ENCODE peak calls at places on chromosomes 13 and 19, in six cellular contexts. C is CD8-positive, alpha-beta T cell; M is adrenal gland; B is fibroblast of lung; Y is mammary epithelial cell; L is aorta. Q is an unnamed sample. For H3K36me3, the result is how much of the 10 kb centered on the place peaks cover.

GRCh38 chr13:49357694-49358093 is 86.2 kb downstream of the CAB39L start:
- DNase-seq in M (no peak), Y (no peak), C (no peak), B (peak), L (no peak), Q (no peak)

GRCh38 chr19:4083677-4084546 is 17.2 kb upstream of the ZBTB7A start:
- DNase-seq in Y (no peak), M (no peak), L (no peak), B (no peak), C (peak), Q (peak)

GRCh38 chr19:5074418-5074817 is 105.5 kb downstream of the KDM4B start:
- DNase-seq in B (no peak), C (no peak), Y (no peak), L (no peak), M (no peak), Q (no peak)

GRCh38 chr13:24631922-24632321 is 48.3 kb upstream of the ATP12A start:
- DNase-seq in Y (no peak), L (no peak), B (no peak), M (no peak), C (no peak), Q (no peak)

GRCh38 chr13:95122063-95122462 is 179.2 kb downstream of the ABCC4 start:
- DNase-seq in M (no peak), Y (no peak), B (no peak), C (no peak), L (no peak), Q (no peak)

GRCh38 chr13:99312493-99312883 is 5.3 kb upstream of the GPR183 start:
- DNase-seq in M (peak), L (peak), B (peak), C (no peak), Y (no peak), Q (no peak)

GRCh38 chr19:29805026-29805925 is 6.5 kb upstream of the CCNE1 start:
- DNase-seq in L (no peak), C (no peak), Y (peak), B (no peak), M (peak), Q (no peak)

GRCh38 chr13:72462726-72463125 is 264.7 kb downstream of the MZT1 start:
- DNase-seq in L (no peak), M (no peak), B (no peak), Y (no peak), C (no peak), Q (no peak)

GRCh38 chr19:34925278-34925855 is 1.3 kb upstream of the ZNF30 start:
- DNase-seq in B (no peak), L (no peak), Y (no peak), C (no peak), M (no peak), Q (no peak)

GRCh38 chr19:51552996-51553725 is 17.9 kb upstream of the ZNF175 start:
- DNase-seq in Y (peak), C (peak), L (peak), M (peak), B (peak), Q (peak)

GRCh38 chr19:46639356-46640061 is 3.5 kb upstream of the GNG8 start:
- DNase-seq in Y (no peak), M (peak), C (no peak), L (peak), B (peak), Q (no peak)

GRCh38 chr13:47598340-47598911 is 402.6 kb downstream of the SUCLA2 start:
- DNase-seq in Y (no peak), C (no peak), L (no peak), B (peak), M (no peak), Q (no peak)

GRCh38 chr13:24541127-24541475 is 28.5 kb upstream of the PARP4 start:
- DNase-seq in B (no peak), L (no peak), M (no peak), Y (no peak), C (no peak), Q (no peak)

GRCh38 chr13:50577806-50578205 is 265.7 kb downstream of the DLEU7 start:
- DNase-seq in Y (no peak), M (no peak), C (no peak), L (no peak), B (no peak), Q (no peak)

GRCh38 chr19:48872884-48873475 is 759 bp downstream of the PPP1R15A start:
- DNase-seq in M (peak), Y (peak), B (peak), L (peak), C (peak), Q (peak)

GRCh38 chr19:48874309-48875135 is 2.3 kb downstream of the PPP1R15A start:
- DNase-seq in Y (peak), M (peak), C (peak), B (no peak), L (peak), Q (peak)

GRCh38 chr19:48870048-48870447 is 1.6 kb upstream of the PLEKHA4 start:
- DNase-seq in Y (no peak), L (no peak), C (no peak), B (no peak), M (no peak), Q (no peak)

GRCh38 chr19:48873476-48874308 is 1.5 kb downstream of the PPP1R15A start:
- DNase-seq in B (no peak), C (peak), L (no peak), Y (no peak), M (no peak), Q (no peak)

GRCh38 chr19:48872182-48872883 is at the start of gene PPP1R15A:
- DNase-seq in L (peak), C (peak), Y (peak), M (peak), B (peak), Q (peak)
- H3K36me3 ChIP-seq in L (under half), C (under half), Y (under half), M (under half), B (under half), Q (under half)

GRCh38 chr19:3057275-3057714 is 5.0 kb downstream of the TLE5 start:
- DNase-seq in Y (peak), M (peak), B (peak), C (no peak), L (peak), Q (no peak)
- H3K36me3 ChIP-seq in Y (under half), M (under half), B (under half), C (half or more), L (under half), Q (half or more)

DNA sequence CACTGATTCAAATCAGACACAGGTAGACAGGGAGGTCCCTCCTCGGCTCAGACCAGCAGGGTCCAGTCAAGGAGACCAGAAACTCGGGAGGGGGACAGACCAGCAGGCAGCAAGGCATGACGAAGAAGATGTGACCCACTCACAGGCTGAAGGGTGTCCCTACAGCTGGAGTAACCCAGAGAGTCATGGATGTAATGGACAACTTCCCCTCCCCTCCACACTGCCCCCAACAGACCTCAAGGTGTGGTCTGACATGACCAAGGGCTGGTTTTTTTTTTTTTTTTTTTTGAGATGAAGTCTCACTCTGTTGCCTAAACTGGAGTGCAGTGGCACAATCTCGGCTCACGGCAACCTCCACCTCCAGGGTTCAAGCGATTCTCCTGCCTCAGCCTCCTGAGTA is 34.1 kb downstream of the PBX4 start:
- DNase-seq in C (no peak), L (no peak), B (no peak), Y (no peak), M (no peak), Q (no peak)
- H3K36me3 ChIP-seq in C (under half), L (under half), B (under half), Y (under half), M (under half), Q (under half)

GRCh38 chr19:1082165-1082927 is 12.8 kb downstream of the POLR2E start:
- DNase-seq in Y (peak), M (peak), B (no peak), L (no peak), C (peak), Q (peak)

GRCh38 chr19:1081301-1082164 is 13.6 kb downstream of the POLR2E start:
- DNase-seq in C (no peak), L (no peak), Y (no peak), B (no peak), M (no peak), Q (no peak)

GRCh38 chr19:1085053-1085658 is 10.0 kb downstream of the POLR2E start:
- DNase-seq in M (no peak), C (no peak), B (no peak), Y (no peak), L (no peak), Q (no peak)

GRCh38 chr19:1084024-1084868 is 10.9 kb downstream of the POLR2E start:
- DNase-seq in L (no peak), B (no peak), C (no peak), Y (no peak), M (no peak), Q (no peak)

GRCh38 chr19:1082928-1083816 is 12.0 kb downstream of the POLR2E start:
- DNase-seq in L (no peak), Y (no peak), M (no peak), C (no peak), B (no peak), Q (no peak)
- H3K36me3 ChIP-seq in L (under half), Y (under half), M (under half), C (half or more), B (under half), Q (half or more)